ENCODE peak calls at places on chromosomes 6 and 20, in five cellular contexts. Z is ascending aorta, A is GM23338, E is cardiac muscle cell, H is tibial artery. U is an unnamed sample. For H3K4me1, the result is how much of the 10 kb centered on the place peaks cover.

GRCh38 chr6:30766461-30767157 is 22.3 kb upstream of the IER3 start:
- DNase-seq in A (no peak), H (no peak), E (no peak), Z (no peak), U (no peak)

GRCh38 chr6:79269877-79270276 is 35.4 kb upstream of the HMGN3 start:
- DNase-seq in Z (no peak), H (peak), E (no peak), A (no peak), U (no peak)

GRCh38 chr6:117616971-117617765 is 14.9 kb upstream of the GOPC start:
- DNase-seq in H (no peak), Z (no peak), A (peak), E (no peak), U (no peak)

GRCh38 chr20:16528078-16528477 is 45.2 kb downstream of the KIF16B start:
- DNase-seq in Z (no peak), E (no peak), A (no peak), H (no peak), U (peak)

GRCh38 chr6:40523505-40524172 is 63.5 kb downstream of the LRFN2 start:
- DNase-seq in H (no peak), E (no peak), Z (no peak), A (peak), U (no peak)

GRCh38 chr6:158707120-158707519 is 57.3 kb downstream of the SYTL3 start:
- DNase-seq in H (no peak), A (no peak), E (peak), Z (no peak), U (peak)

GRCh38 chr20:43442310-43442880 is 15.3 kb upstream of the SRSF6 start:
- DNase-seq in E (no peak), Z (no peak), A (peak), H (no peak), U (peak)

GRCh38 chr20:1946762-1947534 is 46.9 kb downstream of the PDYN start:
- DNase-seq in A (peak), E (peak), Z (peak), H (peak), U (peak)

GRCh38 chr20:33883164-33883563 is 72.0 kb downstream of the CHMP4B start:
- DNase-seq in A (no peak), H (no peak), E (no peak), Z (no peak), U (no peak)

GRCh38 chr20:64149141-64149540 is 15.1 kb upstream of the MYT1 start:
- DNase-seq in A (no peak), Z (peak), E (no peak), H (no peak), U (no peak)

GRCh38 chr20:5402903-5403531 is 86.3 kb upstream of the PROKR2 start:
- DNase-seq in H (no peak), A (peak), Z (no peak), E (peak), U (peak)

GRCh38 chr6:158815379-158815724 is 3.8 kb downstream of the EZR start:
- DNase-seq in Z (peak), H (no peak), A (no peak), E (no peak), U (peak)

GRCh38 chr20:64155258-64156135 is 8.8 kb upstream of the MYT1 start:
- DNase-seq in Z (no peak), A (no peak), E (no peak), H (no peak), U (no peak)

GRCh38 chr6:42453649-42454427 is 2.1 kb upstream of the TRERF1 start:
- DNase-seq in A (peak), Z (peak), E (peak), H (peak), U (peak)

GRCh38 chr20:44080646-44081267 is 106.2 kb downstream of the JPH2 start:
- DNase-seq in Z (peak), A (peak), H (peak), E (peak), U (peak)

GRCh38 chr6:90442366-90442765 is 144.5 kb downstream of the MAP3K7 start:
- DNase-seq in Z (no peak), H (no peak), E (no peak), A (no peak), U (no peak)

GRCh38 chr6:167475947-167476346 is 151.1 kb downstream of the TTLL2 start:
- DNase-seq in E (peak), H (no peak), Z (no peak), A (peak), U (no peak)

GRCh38 chr20:36969478-36970186 is 18.1 kb upstream of the SAMHD1 start:
- DNase-seq in Z (no peak), E (no peak), H (no peak), A (no peak), U (no peak)

GRCh38 chr20:46057856-46058655 is 29.0 kb downstream of the SLC12A5 start:
- DNase-seq in H (peak), A (peak), E (peak), Z (peak), U (no peak)

GRCh38 chr6:149202967-149203366 is 114.5 kb upstream of the TAB2 start:
- DNase-seq in Z (no peak), E (no peak), A (no peak), H (no peak), U (no peak)

GRCh38 chr6:93105017-93105416 is 314.3 kb downstream of the EPHA7 start:
- DNase-seq in A (no peak), H (no peak), E (no peak), Z (no peak), U (no peak)

GRCh38 chr20:45100563-45101245 is at the start of gene KCNS1:
- DNase-seq in E (peak), H (no peak), Z (no peak), A (peak), U (no peak)

GRCh38 chr20:57651977-57652864 is 32.0 kb upstream of the ZBP1 start:
- DNase-seq in E (no peak), Z (peak), A (no peak), H (no peak), U (peak)

GRCh38 chr6:4637691-4638433 is 138.3 kb upstream of the CDYL start:
- DNase-seq in Z (no peak), E (no peak), A (no peak), H (no peak), U (no peak)

GRCh38 chr20:25571240-25571639 is 14.1 kb downstream of the NINL start:
- DNase-seq in H (no peak), Z (no peak), A (no peak), E (no peak), U (no peak)

GRCh38 chr6:45959534-45960195 is 56.0 kb downstream of the CLIC5 start:
- DNase-seq in A (no peak), H (no peak), E (peak), Z (no peak), U (no peak)

DNA sequence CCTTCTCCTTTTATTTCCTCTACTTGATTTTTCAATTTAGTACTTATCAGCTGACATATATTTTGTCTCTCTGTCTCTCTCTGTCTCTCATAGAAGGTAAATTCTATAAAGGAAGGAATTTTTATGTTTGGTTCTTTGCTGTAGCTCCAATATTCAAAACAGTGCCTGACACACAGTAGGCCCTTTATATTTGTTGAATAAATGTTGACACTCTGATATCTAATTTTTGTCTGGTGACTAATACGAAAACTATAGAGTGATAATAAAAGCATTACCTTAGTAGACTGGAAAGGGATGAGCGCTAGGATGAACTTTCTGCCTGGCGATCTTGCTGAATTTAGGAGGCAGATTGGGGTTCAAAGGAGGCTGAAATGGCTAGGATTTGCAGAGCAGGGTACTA is 42.8 kb downstream of the PTPN1 start:
- DNase-seq in A (no peak), E (no peak), Z (no peak), H (no peak), U (no peak)
- H3K4me3 ChIP-seq in A (no peak), E (no peak), Z (no peak), H (no peak), U (no peak)

GRCh38 chr20:20206788-20207187 is 154.5 kb downstream of the CFAP61 start:
- DNase-seq in E (no peak), H (no peak), A (no peak), Z (no peak), U (no peak)
- H3K4me1 ChIP-seq in E (under half), H (under half), A (under half), Z (under half), U (under half)

GRCh38 chr6:166420351-166420750 is 37.6 kb upstream of the MPC1 start:
- DNase-seq in A (no peak), Z (no peak), H (no peak), E (peak), U (peak)
- TF ChIP-seq CTCF in A (no peak), Z (no peak), H (no peak), E (peak), U (peak)

DNA sequence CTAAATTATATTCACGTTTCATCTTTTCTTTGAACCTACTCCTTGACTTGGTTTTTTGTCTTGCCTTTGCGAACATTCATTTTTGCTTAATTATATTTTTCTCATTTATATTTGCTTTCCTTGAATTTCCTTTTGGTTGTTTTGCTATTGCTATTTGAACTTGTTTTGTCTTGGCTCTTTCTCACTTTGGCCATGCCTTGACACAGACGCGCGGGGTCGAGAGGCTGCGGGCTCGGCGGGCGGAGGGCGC is 7.1 kb upstream of the TMEM14A start:
- DNase-seq in A (no peak), E (no peak), H (no peak), Z (no peak), U (no peak)
- H3K4me3 ChIP-seq in A (peak), E (peak), H (peak), Z (peak), U (peak)

GRCh38 chr6:154909821-154910220 is 85.3 kb upstream of the TIAM2 start:
- DNase-seq in H (no peak), E (no peak), A (peak), Z (no peak), U (peak)
- H3K4me1 ChIP-seq in H (under half), E (under half), A (under half), Z (under half), U (under half)

DNA sequence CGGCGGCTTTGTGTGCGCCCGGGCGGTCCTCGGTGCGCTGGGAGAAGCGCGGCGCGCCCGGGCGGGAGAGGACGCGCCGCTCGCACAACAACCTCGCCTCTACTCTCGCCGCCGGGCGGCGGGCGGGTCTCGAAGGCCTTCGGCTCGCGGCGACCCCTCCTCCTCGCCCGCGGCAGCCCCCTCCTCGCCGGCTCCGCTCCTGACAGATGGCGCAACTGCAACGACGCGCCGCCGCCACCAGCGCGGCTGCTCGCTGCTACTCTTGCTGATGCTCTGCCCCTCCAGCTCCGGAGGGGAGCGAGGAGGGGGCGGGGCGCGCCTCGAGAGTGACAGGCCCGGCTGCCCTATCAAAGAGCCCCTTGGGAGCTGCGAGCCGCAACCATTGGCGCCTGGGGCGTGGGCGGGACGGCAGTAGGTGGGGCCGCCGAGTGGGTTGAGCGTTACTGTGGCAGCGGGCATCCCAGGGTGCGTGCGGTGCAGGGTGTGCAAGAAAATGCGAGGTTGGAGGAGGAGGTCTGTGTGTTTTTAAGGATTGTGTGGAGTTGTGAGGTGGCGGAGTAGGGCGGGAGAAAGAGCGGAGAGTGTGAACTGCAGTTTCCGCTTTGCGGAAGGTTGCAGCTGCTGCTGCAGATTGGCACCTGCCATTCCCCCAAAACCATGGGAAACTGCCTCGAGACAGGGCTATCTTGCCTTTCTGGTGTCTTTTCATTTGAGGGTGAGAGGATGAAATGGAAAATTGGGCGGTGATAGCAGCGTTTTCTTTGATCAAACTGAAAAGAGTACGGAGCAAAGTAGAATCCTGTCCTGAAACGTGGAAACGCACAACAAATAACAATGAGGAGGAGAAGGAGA is at the start of gene FYN:
- DNase-seq in A (peak), E (peak), H (peak), Z (peak), U (peak)
- TF ChIP-seq CTCF in A (no peak), E (no peak), H (peak), Z (peak), U (peak)

GRCh38 chr6:44201200-44201599 is 15.5 kb upstream of the MYMX start:
- DNase-seq in A (no peak), H (no peak), Z (no peak), E (no peak), U (no peak)
- H3K4me3 ChIP-seq in A (no peak), H (no peak), Z (no peak), E (no peak), U (no peak)

U was measured in Caco-2.